ENCODE peak calls at places on chromosomes 16 and 17, in six cellular contexts. L, K, Z, R, U and D are unnamed samples.

GRCh38 chr16:10297341-10298006 is 88.4 kb upstream of the ATF7IP2 start:
- DNase-seq in U (no peak), R (no peak), Z (peak), K (no peak), L (no peak), D (no peak)

GRCh38 chr17:43854498-43854897 is 7.5 kb downstream of the CD300LG start:
- DNase-seq in R (no peak), K (no peak), U (no peak), Z (no peak), L (no peak), D (no peak)

GRCh38 chr17:10875411-10875810 is 37.5 kb upstream of the PIRT start:
- DNase-seq in L (no peak), K (no peak), U (no peak), R (peak), Z (no peak), D (no peak)

GRCh38 chr17:2796164-2797140 is at the start of gene RAP1GAP2:
- DNase-seq in K (peak), U (no peak), R (no peak), L (no peak), Z (peak), D (no peak)

GRCh38 chr17:40023590-40024292 is 8.5 kb downstream of the CSF3 start:
- DNase-seq in U (no peak), L (peak), Z (no peak), K (no peak), R (no peak), D (no peak)

GRCh38 chr17:81717766-81718089 is 5.6 kb downstream of the SLC25A10 start:
- DNase-seq in U (no peak), L (no peak), Z (no peak), R (no peak), K (no peak), D (no peak)

GRCh38 chr17:60040843-60041242 is 37.9 kb downstream of the HEATR6 start:
- DNase-seq in L (no peak), Z (no peak), K (no peak), U (no peak), R (no peak), D (no peak)

GRCh38 chr17:5115673-5116651 is at the start of gene USP6:
- DNase-seq in L (no peak), U (no peak), K (no peak), R (no peak), Z (peak), D (no peak)